ENCODE peak calls at places on chromosome 9, in five cellular contexts. S, F, Y, T and K are unnamed samples.

GRCh38 chr9:125524522-125524921 is 182.5 kb downstream of the MAPKAP1 start:
- DNase-seq in S (no peak), F (no peak), Y (peak), T (no peak), K (no peak)

GRCh38 chr9:98010450-98010849 is 27.3 kb downstream of the ANP32B start:
- DNase-seq in S (no peak), F (no peak), Y (peak), T (no peak), K (no peak)

GRCh38 chr9:3957296-3957695 is 342.6 kb downstream of the GLIS3 start:
- DNase-seq in S (no peak), F (no peak), Y (no peak), T (no peak), K (no peak)

GRCh38 chr9:114733814-114734213 is 51.8 kb upstream of the TEX48 start:
- DNase-seq in S (no peak), F (no peak), Y (peak), T (no peak), K (no peak)

GRCh38 chr9:127035948-127036347 is 86.5 kb downstream of the ANGPTL2 start:
- DNase-seq in S (no peak), F (no peak), Y (no peak), T (no peak), K (no peak)

GRCh38 chr9:100884518-100884917 is 144.0 kb upstream of the PLPPR1 start:
- DNase-seq in S (no peak), F (no peak), Y (no peak), T (no peak), K (no peak)

GRCh38 chr9:136093331-136093986 is 1.6 kb downstream of the NACC2 start:
- DNase-seq in S (no peak), F (peak), Y (peak), T (no peak), K (no peak)

GRCh38 chr9:112764344-112764743 is 13.8 kb downstream of the SNX30 start:
- DNase-seq in S (peak), F (no peak), Y (peak), T (no peak), K (no peak)

GRCh38 chr9:111198936-111199335 is 131.1 kb downstream of the OR2K2 start:
- DNase-seq in S (no peak), F (no peak), Y (no peak), T (no peak), K (no peak)

GRCh38 chr9:23120630-23121029 is 674.0 kb downstream of the DMRTA1 start:
- DNase-seq in S (no peak), F (no peak), Y (no peak), T (no peak), K (no peak)

GRCh38 chr9:84379740-84380139 is 39.2 kb upstream of the SLC28A3 start:
- DNase-seq in S (no peak), F (no peak), Y (peak), T (no peak), K (no peak)

GRCh38 chr9:36818965-36819870 is 214.8 kb downstream of the PAX5 start:
- DNase-seq in S (peak), F (no peak), Y (no peak), T (no peak), K (peak)

GRCh38 chr9:89353989-89354388 is 35.7 kb downstream of the SECISBP2 start:
- DNase-seq in S (no peak), F (no peak), Y (peak), T (peak), K (no peak)

GRCh38 chr9:106921341-106921899 is 58.5 kb downstream of the ZNF462 start:
- DNase-seq in S (peak), F (no peak), Y (peak), T (peak), K (peak)

GRCh38 chr9:126295936-126296600 is 30.6 kb upstream of the MVB12B start:
- DNase-seq in S (no peak), F (no peak), Y (peak), T (no peak), K (no peak)

GRCh38 chr9:98943682-98944129 is at the start of gene COL15A1:
- DNase-seq in S (peak), F (no peak), Y (no peak), T (no peak), K (no peak)

GRCh38 chr9:9752722-9753121 is 860.1 kb downstream of the PTPRD start:
- DNase-seq in S (peak), F (no peak), Y (no peak), T (no peak), K (no peak)

GRCh38 chr9:93052791-93053540 is 5.5 kb upstream of the SUSD3 start:
- DNase-seq in S (peak), F (no peak), Y (no peak), T (no peak), K (no peak)

GRCh38 chr9:30944741-30945280 is 1439.6 kb upstream of the ACO1 start:
- DNase-seq in S (no peak), F (no peak), Y (no peak), T (no peak), K (no peak)